ENCODE peak calls at places on chromosomes 1 and 21, in four cellular contexts. One of them, this sample, is unnamed.

GRCh38 chr21:44849616-44850130 is 23.8 kb downstream of the PTTG1IP start:
- DNase-seq in A549: no peak
- DNase-seq in astrocyte: no peak
- DNase-seq in HCT116: no peak
- DNase-seq in this sample: no peak

GRCh38 chr1:57831624-57832023 is 407.8 kb upstream of the DAB1 start:
- DNase-seq in HCT116: no peak
- DNase-seq in A549: no peak
- DNase-seq in astrocyte: peak; percentile 77
- DNase-seq in this sample: peak; percentile 39

GRCh38 chr1:211581521-211581920 is 2.6 kb upstream of the SLC30A1 start:
- DNase-seq in HCT116: no peak
- DNase-seq in astrocyte: peak; percentile 81
- DNase-seq in A549: no peak
- DNase-seq in this sample: peak; percentile 72

GRCh38 chr1:155932085-155932484 is 2.1 kb downstream of the KHDC4 start:
- DNase-seq in astrocyte: no peak
- DNase-seq in HCT116: no peak
- DNase-seq in A549: no peak
- DNase-seq in this sample: no peak

GRCh38 chr1:92123868-92124267 is 43.7 kb downstream of the BTBD8 start:
- DNase-seq in A549: no peak
- DNase-seq in astrocyte: no peak
- DNase-seq in HCT116: no peak
- DNase-seq in this sample: no peak

GRCh38 chr21:44886113-44887075 is 12.9 kb upstream of the PTTG1IP start:
- DNase-seq in A549: no peak
- DNase-seq in astrocyte: no peak
- DNase-seq in HCT116: no peak
- DNase-seq in this sample: no peak

GRCh38 chr1:15850450-15851079 is 3.1 kb downstream of the SPEN start:
- DNase-seq in HCT116: no peak
- DNase-seq in A549: no peak
- DNase-seq in astrocyte: no peak
- DNase-seq in this sample: no peak

GRCh38 chr1:79161077-79161476 is 154.5 kb upstream of the ADGRL4 start:
- DNase-seq in HCT116: no peak
- DNase-seq in astrocyte: peak; percentile 57
- DNase-seq in A549: no peak
- DNase-seq in this sample: peak; percentile 73

GRCh38 chr1:201693019-201693372 is 136.0 kb upstream of the IPO9 start:
- DNase-seq in astrocyte: no peak
- DNase-seq in A549: no peak
- DNase-seq in HCT116: no peak
- DNase-seq in this sample: no peak

GRCh38 chr1:210646258-210646616 is 317.5 kb downstream of the HHAT start:
- DNase-seq in astrocyte: no peak
- DNase-seq in A549: no peak
- DNase-seq in HCT116: no peak
- DNase-seq in this sample: no peak

GRCh38 chr1:223780926-223781325 is 64.8 kb downstream of the TP53BP2 start:
- DNase-seq in HCT116: no peak
- DNase-seq in astrocyte: no peak
- DNase-seq in A549: no peak
- DNase-seq in this sample: no peak

GRCh38 chr1:198837276-198838021 is 198.6 kb downstream of the PTPRC start:
- DNase-seq in A549: no peak
- DNase-seq in astrocyte: no peak
- DNase-seq in HCT116: no peak
- DNase-seq in this sample: no peak

GRCh38 chr1:168601051-168601450 is 24.6 kb downstream of the XCL1 start:
- DNase-seq in HCT116: no peak
- DNase-seq in A549: no peak
- DNase-seq in astrocyte: peak; percentile 67
- DNase-seq in this sample: peak; percentile 16

GRCh38 chr1:110605901-110606783 is at the start of gene KCNA2:
- DNase-seq in A549: no peak
- DNase-seq in astrocyte: peak; percentile 2
- DNase-seq in HCT116: no peak
- DNase-seq in this sample: peak; percentile 18

GRCh38 chr1:10835423-10836421 is 39.3 kb upstream of the CASZ1 start:
- DNase-seq in HCT116: peak; percentile 49
- DNase-seq in A549: no peak
- DNase-seq in astrocyte: peak; percentile 32
- DNase-seq in this sample: peak; percentile 66

GRCh38 chr1:153363641-153364040 is 6.0 kb downstream of the S100A9 start:
- DNase-seq in astrocyte: no peak
- DNase-seq in HCT116: no peak
- DNase-seq in A549: no peak
- DNase-seq in this sample: no peak

GRCh38 chr1:201214461-201214860 is 23.8 kb downstream of the IGFN1 start:
- DNase-seq in HCT116: no peak
- DNase-seq in A549: peak; percentile 33
- DNase-seq in astrocyte: no peak
- DNase-seq in this sample: no peak

GRCh38 chr1:50266509-50266908 is 156.7 kb downstream of the DMRTA2 start:
- DNase-seq in HCT116: no peak
- DNase-seq in A549: no peak
- DNase-seq in astrocyte: no peak
- DNase-seq in this sample: no peak

GRCh38 chr1:210342986-210343780 is 14.5 kb downstream of the HHAT start:
- DNase-seq in astrocyte: no peak
- DNase-seq in HCT116: no peak
- DNase-seq in A549: no peak
- DNase-seq in this sample: no peak

GRCh38 chr1:155070721-155071556 is 7.4 kb downstream of the EFNA4 start:
- DNase-seq in astrocyte: peak; percentile 61
- DNase-seq in A549: no peak
- DNase-seq in HCT116: no peak
- DNase-seq in this sample: peak; percentile 78

GRCh38 chr1:203765029-203765837 is at the start of gene LAX1:
- DNase-seq in A549: no peak
- DNase-seq in astrocyte: no peak
- DNase-seq in HCT116: no peak
- DNase-seq in this sample: no peak

GRCh38 chr21:10272216-10272615 is 249.2 kb upstream of the TPTE start:
- DNase-seq in HCT116: no peak
- DNase-seq in astrocyte: no peak
- DNase-seq in A549: no peak
- DNase-seq in this sample: no peak

GRCh38 chr1:221806984-221807383 is 65.1 kb upstream of the DUSP10 start:
- DNase-seq in astrocyte: no peak
- DNase-seq in A549: no peak
- DNase-seq in HCT116: no peak
- DNase-seq in this sample: no peak

GRCh38 chr1:78178816-78179215 is 133.1 kb downstream of the GIPC2 start:
- DNase-seq in A549: no peak
- DNase-seq in astrocyte: no peak
- DNase-seq in HCT116: no peak
- DNase-seq in this sample: no peak

GRCh38 chr1:156655151-156655903 is 13.4 kb downstream of the BCAN start:
- DNase-seq in HCT116: no peak
- DNase-seq in astrocyte: no peak
- DNase-seq in A549: no peak
- DNase-seq in this sample: no peak

GRCh38 chr21:44742418-44743153 is 31.2 kb upstream of the TSPEAR start:
- DNase-seq in HCT116: no peak
- DNase-seq in A549: no peak
- DNase-seq in astrocyte: no peak
- DNase-seq in this sample: no peak

GRCh38 chr1:155978973-155979429 is 654 bp upstream of the ARHGEF2 start:
- DNase-seq in astrocyte: no peak
- DNase-seq in HCT116: no peak
- DNase-seq in A549: no peak
- DNase-seq in this sample: peak; percentile 54

GRCh38 chr21:37687001-37687400 is 229.3 kb downstream of the KCNJ6 start:
- DNase-seq in astrocyte: no peak
- DNase-seq in A549: no peak
- DNase-seq in HCT116: no peak
- DNase-seq in this sample: no peak

GRCh38 chr21:45922648-45923047 is 58.9 kb upstream of the COL6A1 start:
- DNase-seq in HCT116: no peak
- DNase-seq in astrocyte: no peak
- DNase-seq in A549: no peak
- DNase-seq in this sample: no peak

GRCh38 chr1:212899845-212900244 is 41.8 kb downstream of the FLVCR1 start:
- DNase-seq in HCT116: no peak
- DNase-seq in astrocyte: no peak
- DNase-seq in A549: no peak
- DNase-seq in this sample: no peak

GRCh38 chr1:209704584-209704983 is at the start of gene HSD11B1:
- DNase-seq in HCT116: no peak
- DNase-seq in A549: no peak
- DNase-seq in astrocyte: peak; percentile 6
- DNase-seq in this sample: peak; percentile 99

GRCh38 chr1:151720974-151721787 is at the start of gene RIIAD1:
- DNase-seq in astrocyte: no peak
- DNase-seq in HCT116: no peak
- DNase-seq in A549: peak; percentile 62
- DNase-seq in this sample: peak; percentile 10

GRCh38 chr21:25578070-25578961 is 29.0 kb downstream of the MRPL39 start:
- DNase-seq in A549: no peak
- DNase-seq in astrocyte: peak; percentile 33
- DNase-seq in HCT116: no peak
- DNase-seq in this sample: no peak

GRCh38 chr21:45998871-45999580 is 17.5 kb downstream of the COL6A1 start:
- DNase-seq in A549: no peak
- DNase-seq in HCT116: no peak
- DNase-seq in astrocyte: no peak
- DNase-seq in this sample: no peak

GRCh38 chr1:44326066-44326701 is 28.9 kb downstream of the ERI3 start:
- DNase-seq in A549: no peak
- DNase-seq in HCT116: no peak
- DNase-seq in astrocyte: peak; percentile 40
- DNase-seq in this sample: peak; percentile 52

GRCh38 chr1:82564338-82564737 is 763.6 kb downstream of the ADGRL2 start:
- DNase-seq in astrocyte: no peak
- DNase-seq in A549: no peak
- DNase-seq in HCT116: no peak
- DNase-seq in this sample: no peak

GRCh38 chr1:109251277-109252166 is 2.2 kb downstream of the CELSR2 start:
- DNase-seq in HCT116: no peak
- DNase-seq in A549: no peak
- DNase-seq in astrocyte: no peak
- DNase-seq in this sample: no peak

GRCh38 chr1:39287541-39287940 is 83.0 kb downstream of the MACF1 start:
- DNase-seq in HCT116: no peak
- DNase-seq in astrocyte: no peak
- DNase-seq in A549: no peak
- DNase-seq in this sample: no peak

GRCh38 chr1:39277876-39278275 is 73.4 kb downstream of the MACF1 start:
- DNase-seq in HCT116: no peak
- DNase-seq in A549: no peak
- DNase-seq in astrocyte: no peak
- DNase-seq in this sample: no peak

GRCh38 chr1:39288735-39289465 is 84.4 kb downstream of the MACF1 start:
- DNase-seq in A549: no peak
- DNase-seq in astrocyte: no peak
- DNase-seq in HCT116: no peak
- DNase-seq in this sample: no peak

GRCh38 chr1:39282537-39283216 is 78.2 kb downstream of the MACF1 start:
- DNase-seq in A549: no peak
- DNase-seq in HCT116: no peak
- DNase-seq in astrocyte: no peak
- DNase-seq in this sample: peak; percentile 46

DNA sequence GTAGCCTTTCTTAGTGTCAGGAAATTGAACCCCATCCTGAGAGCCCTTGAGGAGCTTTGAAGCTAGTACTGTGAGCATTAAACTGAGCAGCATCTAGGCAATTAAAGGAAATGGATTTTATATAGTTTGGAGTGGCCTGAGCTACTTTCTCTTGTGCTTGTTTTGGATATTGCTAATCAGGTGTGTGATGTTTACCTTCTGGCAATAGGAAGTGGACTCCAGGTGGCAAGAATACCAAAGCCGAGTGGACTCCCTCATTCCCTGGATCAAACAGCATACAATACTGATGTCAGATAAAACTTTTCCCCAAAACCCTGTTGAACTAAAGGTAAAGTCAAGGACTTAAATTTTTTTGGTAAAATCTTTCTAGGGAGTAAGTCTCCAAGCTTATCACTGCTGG is 79.4 kb downstream of the MACF1 start:
- DNase-seq in HCT116: no peak
- DNase-seq in astrocyte: no peak
- DNase-seq in A549: no peak
- DNase-seq in this sample: no peak
- H3K4me2 ChIP-seq in HCT116: no peak overlapping the region
- H3K4me2 ChIP-seq in astrocyte: no peak overlapping the region
- H3K4me2 ChIP-seq in A549: no peak overlapping the region
- H3K4me2 ChIP-seq in this sample: no peak overlapping the region

GRCh38 chr1:6860401-6860800 is 75.1 kb downstream of the CAMTA1 start:
- DNase-seq in astrocyte: peak; percentile 75
- DNase-seq in HCT116: peak; percentile 24
- DNase-seq in A549: no peak
- DNase-seq in this sample: peak; percentile 83
- H3K27ac ChIP-seq in astrocyte: peak overlapping the region; percentile 87
- H3K27ac ChIP-seq in HCT116: peak overlapping the region; percentile 55
- H3K27ac ChIP-seq in A549: peak overlapping the region; percentile 54
- H3K27ac ChIP-seq in this sample: peak overlapping the region; percentile 18

GRCh38 chr1:184755226-184756065 is 788 bp upstream of the EDEM3 start:
- DNase-seq in astrocyte: peak; percentile 50
- DNase-seq in HCT116: no peak
- DNase-seq in A549: peak; percentile 7
- DNase-seq in this sample: peak; percentile 46

GRCh38 chr1:184753093-184753492 is 1.6 kb downstream of the EDEM3 start:
- DNase-seq in A549: no peak
- DNase-seq in astrocyte: no peak
- DNase-seq in HCT116: no peak
- DNase-seq in this sample: no peak

GRCh38 chr1:184753608-184754478 is 815 bp downstream of the EDEM3 start:
- DNase-seq in HCT116: no peak
- DNase-seq in astrocyte: peak; percentile 31
- DNase-seq in A549: no peak
- DNase-seq in this sample: peak; percentile 43

GRCh38 chr1:184754479-184755225 is at the start of gene EDEM3:
- DNase-seq in astrocyte: peak; percentile 99
- DNase-seq in HCT116: peak; percentile 97
- DNase-seq in A549: peak; percentile 98
- DNase-seq in this sample: peak; percentile 99

GRCh38 chr1:184752656-184753055 is 2.0 kb downstream of the EDEM3 start:
- DNase-seq in A549: no peak
- DNase-seq in astrocyte: no peak
- DNase-seq in HCT116: no peak
- DNase-seq in this sample: no peak
- H3K4me2 ChIP-seq in A549: peak overlapping the region; percentile 86
- H3K4me2 ChIP-seq in astrocyte: peak overlapping the region; percentile 89
- H3K4me2 ChIP-seq in HCT116: no peak overlapping the region
- H3K4me2 ChIP-seq in this sample: peak overlapping the region; percentile 61

DNA sequence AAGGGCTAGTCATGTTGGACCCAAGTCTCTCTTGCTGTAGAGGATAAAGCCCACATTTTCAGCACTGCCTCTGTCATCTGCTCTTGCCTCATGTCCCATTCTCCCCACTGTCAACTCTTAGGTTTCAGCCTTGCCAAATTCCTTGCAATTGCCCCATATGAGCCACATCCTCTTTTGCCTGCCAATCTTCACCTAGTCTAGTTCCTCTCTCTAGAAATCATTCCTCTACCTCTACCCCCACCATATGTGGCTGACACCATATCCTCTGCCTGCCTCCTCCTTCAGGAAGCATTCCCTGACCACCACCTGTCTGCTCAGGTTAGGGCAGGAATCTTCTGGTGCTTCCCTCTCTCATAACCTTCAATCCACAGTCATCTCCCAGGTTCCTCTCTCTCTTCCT is 38.2 kb downstream of the SLC9A1 start:
- DNase-seq in HCT116: no peak
- DNase-seq in astrocyte: no peak
- DNase-seq in A549: no peak
- DNase-seq in this sample: no peak
- H3K27ac ChIP-seq in HCT116: no peak overlapping the region
- H3K27ac ChIP-seq in astrocyte: no peak overlapping the region
- H3K27ac ChIP-seq in A549: no peak overlapping the region
- H3K27ac ChIP-seq in this sample: no peak overlapping the region

This sample was measured in fibroblast of lung.